ENCODE peak calls at places on chromosomes 2 and 18, in five cellular contexts. F is 8988T; B is GDM1; M is stimulated activated CD4-positive, alpha-beta T cell treated with anti-CD3 and anti-CD28 coated beads, Interleukin-1b, Interleukin-23, amount 100 ng/mL, for 1 hour; L is GM18507. H is an unnamed sample.

GRCh38 chr2:96342085-96342484 is 6.5 kb downstream of the NCAPH start:
- DNase-seq in F (no peak), B (no peak), M (no peak), L (no peak), H (peak)

GRCh38 chr2:241744028-241744754 is 9.8 kb downstream of the D2HGDH start:
- DNase-seq in F (no peak), B (no peak), M (no peak), L (no peak), H (no peak)

GRCh38 chr2:219174801-219175200 is 1.9 kb downstream of the CNPPD1 start:
- DNase-seq in F (no peak), B (no peak), M (no peak), L (no peak), H (no peak)

GRCh38 chr2:207725815-207726578 is 14.6 kb downstream of the CCNYL1 start:
- DNase-seq in F (no peak), B (no peak), M (no peak), L (no peak), H (no peak)

GRCh38 chr2:211649331-211649730 is 889.3 kb downstream of the ERBB4 start:
- DNase-seq in F (no peak), B (no peak), M (no peak), L (no peak), H (no peak)

GRCh38 chr2:169507698-169508097 is 1.8 kb upstream of the KLHL41 start:
- DNase-seq in F (no peak), B (no peak), M (no peak), L (no peak), H (peak)

GRCh38 chr2:219124379-219125110 is 36.1 kb downstream of the NHEJ1 start:
- DNase-seq in F (no peak), B (no peak), M (no peak), L (no peak), H (no peak)

GRCh38 chr2:241987726-241988125 is 118.2 kb downstream of the RTP5 start:
- DNase-seq in F (no peak), B (no peak), M (no peak), L (no peak), H (no peak)

GRCh38 chr18:26655614-26656400 is 107.5 kb upstream of the KCTD1 start:
- DNase-seq in F (peak), B (no peak), M (no peak), L (no peak), H (peak)

GRCh38 chr2:236658974-236659757 is 89.5 kb downstream of the ACKR3 start:
- DNase-seq in F (no peak), B (no peak), M (no peak), L (no peak), H (no peak)

GRCh38 chr2:120291464-120292311 is 39.0 kb downstream of the RALB start:
- DNase-seq in F (no peak), B (no peak), M (no peak), L (no peak), H (no peak)

GRCh38 chr18:74255022-74255658 is 36.6 kb downstream of the CYB5A start:
- DNase-seq in F (no peak), B (no peak), M (no peak), L (no peak), H (no peak)

GRCh38 chr18:70339915-70340314 is 51.1 kb downstream of the SOCS6 start:
- DNase-seq in F (no peak), B (no peak), M (no peak), L (no peak), H (no peak)

GRCh38 chr18:60112369-60112768 is 212.6 kb downstream of the PMAIP1 start:
- DNase-seq in F (no peak), B (no peak), M (no peak), L (no peak), H (no peak)

GRCh38 chr2:210421916-210422315 is 54.6 kb downstream of the LANCL1 start:
- DNase-seq in F (no peak), B (no peak), M (no peak), L (no peak), H (peak)

GRCh38 chr18:26438980-26439379 is 109.4 kb downstream of the KCTD1 start:
- DNase-seq in F (no peak), B (no peak), M (no peak), L (no peak), H (no peak)

GRCh38 chr2:36650031-36650430 is 46.5 kb upstream of the VIT start:
- DNase-seq in F (peak), B (no peak), M (no peak), L (no peak), H (peak)

GRCh38 chr2:20919301-20919800 is 96.5 kb upstream of the LDAH start:
- DNase-seq in F (no peak), B (no peak), M (no peak), L (no peak), H (no peak)

GRCh38 chr2:179226203-179226960 is 38.2 kb downstream of the SESTD1 start:
- DNase-seq in F (no peak), B (no peak), M (no peak), L (no peak), H (no peak)

GRCh38 chr18:59675346-59675745 is 21.9 kb downstream of the CCBE1 start:
- DNase-seq in F (no peak), B (no peak), M (no peak), L (no peak), H (no peak)

GRCh38 chr2:222381556-222381955 is 42.8 kb upstream of the SGPP2 start:
- DNase-seq in F (no peak), B (no peak), M (no peak), L (no peak), H (no peak)

GRCh38 chr18:54767094-54767493 is 61.2 kb upstream of the RAB27B start:
- DNase-seq in F (no peak), B (no peak), M (no peak), L (no peak), H (peak)

GRCh38 chr18:57054891-57055290 is 92.0 kb upstream of the BOD1L2 start:
- DNase-seq in F (no peak), B (no peak), M (no peak), L (no peak), H (no peak)

GRCh38 chr2:101816598-101816997 is 119.1 kb downstream of the MAP4K4 start:
- DNase-seq in F (no peak), B (no peak), M (no peak), L (no peak), H (no peak)

GRCh38 chr18:50286391-50287027 is 983 bp downstream of the CXXC1 start:
- DNase-seq in F (no peak), B (no peak), M (no peak), L (no peak), H (peak)

GRCh38 chr2:195818521-195818920 is 161.5 kb downstream of the SLC39A10 start:
- DNase-seq in F (no peak), B (no peak), M (no peak), L (no peak), H (no peak)

GRCh38 chr2:239991689-239992314 is 33.3 kb downstream of the NDUFA10 start:
- DNase-seq in F (no peak), B (no peak), M (no peak), L (peak), H (peak)

GRCh38 chr2:63465633-63466032 is 122.6 kb downstream of the WDPCP start:
- DNase-seq in F (no peak), B (no peak), M (no peak), L (no peak), H (no peak)

GRCh38 chr18:74598350-74599001 is 806 bp downstream of the ZNF407 start:
- DNase-seq in F (peak), B (peak), M (peak), L (peak), H (peak)